ENCODE peak calls at places on chromosome 13, in ten cellular contexts. One of them, this sample, is unnamed.

GRCh38 chr13:43608400-43609137 is 178.2 kb downstream of the ENOX1 start:
- ATAC-seq in naive thymus-derived CD8-positive, alpha-beta T cell: no peak
- ATAC-seq in activated T-cell treated with anti-CD3 and anti-CD28 coated beads, Interleukin-2, amount 50 U/mL, for 72 hours: no peak
- ATAC-seq in central memory CD8-positive, alpha-beta T cell: no peak
- ATAC-seq in left ventricle myocardium superior: peak
- ATAC-seq in activated CD4-positive, CD25-positive, alpha-beta regulatory T cell treated with anti-CD3 and anti-CD28 coated beads, Interleukin-2, amount 50 U/mL, for 24 hours: no peak
- ATAC-seq in left lobe of liver: no peak
- ATAC-seq in left lung: no peak
- ATAC-seq in naive thymus-derived CD4-positive, alpha-beta T cell: no peak
- ATAC-seq in activated CD8-positive, alpha-beta memory T cell treated with anti-CD3 and anti-CD28 coated beads, Interleukin-2, amount 10 ng/mL, durations not matched to agents 7 days and 5 days: no peak
- ATAC-seq in this sample: no peak

GRCh38 chr13:81929988-81930387 is 1589.1 kb upstream of the SPRY2 start:
- ATAC-seq in left lobe of liver: peak
- ATAC-seq in naive thymus-derived CD8-positive, alpha-beta T cell: no peak
- ATAC-seq in activated CD4-positive, CD25-positive, alpha-beta regulatory T cell treated with anti-CD3 and anti-CD28 coated beads, Interleukin-2, amount 50 U/mL, for 24 hours: no peak
- ATAC-seq in central memory CD8-positive, alpha-beta T cell: no peak
- ATAC-seq in activated CD8-positive, alpha-beta memory T cell treated with anti-CD3 and anti-CD28 coated beads, Interleukin-2, amount 10 ng/mL, durations not matched to agents 7 days and 5 days: no peak
- ATAC-seq in left lung: peak
- ATAC-seq in activated T-cell treated with anti-CD3 and anti-CD28 coated beads, Interleukin-2, amount 50 U/mL, for 72 hours: no peak
- ATAC-seq in left ventricle myocardium superior: no peak
- ATAC-seq in naive thymus-derived CD4-positive, alpha-beta T cell: no peak
- ATAC-seq in this sample: no peak

GRCh38 chr13:20667857-20668256 is 35.6 kb upstream of the IL17D start:
- ATAC-seq in activated T-cell treated with anti-CD3 and anti-CD28 coated beads, Interleukin-2, amount 50 U/mL, for 72 hours: no peak
- ATAC-seq in left lung: no peak
- ATAC-seq in naive thymus-derived CD8-positive, alpha-beta T cell: no peak
- ATAC-seq in left ventricle myocardium superior: no peak
- ATAC-seq in activated CD4-positive, CD25-positive, alpha-beta regulatory T cell treated with anti-CD3 and anti-CD28 coated beads, Interleukin-2, amount 50 U/mL, for 24 hours: no peak
- ATAC-seq in left lobe of liver: no peak
- ATAC-seq in activated CD8-positive, alpha-beta memory T cell treated with anti-CD3 and anti-CD28 coated beads, Interleukin-2, amount 10 ng/mL, durations not matched to agents 7 days and 5 days: peak
- ATAC-seq in central memory CD8-positive, alpha-beta T cell: no peak
- ATAC-seq in naive thymus-derived CD4-positive, alpha-beta T cell: no peak
- ATAC-seq in this sample: no peak

GRCh38 chr13:28336193-28336657 is 158.7 kb downstream of the FLT1 start:
- ATAC-seq in left lung: no peak
- ATAC-seq in left lobe of liver: no peak
- ATAC-seq in activated T-cell treated with anti-CD3 and anti-CD28 coated beads, Interleukin-2, amount 50 U/mL, for 72 hours: no peak
- ATAC-seq in naive thymus-derived CD4-positive, alpha-beta T cell: no peak
- ATAC-seq in central memory CD8-positive, alpha-beta T cell: no peak
- ATAC-seq in activated CD8-positive, alpha-beta memory T cell treated with anti-CD3 and anti-CD28 coated beads, Interleukin-2, amount 10 ng/mL, durations not matched to agents 7 days and 5 days: no peak
- ATAC-seq in activated CD4-positive, CD25-positive, alpha-beta regulatory T cell treated with anti-CD3 and anti-CD28 coated beads, Interleukin-2, amount 50 U/mL, for 24 hours: no peak
- ATAC-seq in naive thymus-derived CD8-positive, alpha-beta T cell: no peak
- ATAC-seq in left ventricle myocardium superior: peak
- ATAC-seq in this sample: no peak

GRCh38 chr13:29448124-29448685 is 147.3 kb downstream of the SLC7A1 start:
- ATAC-seq in activated CD4-positive, CD25-positive, alpha-beta regulatory T cell treated with anti-CD3 and anti-CD28 coated beads, Interleukin-2, amount 50 U/mL, for 24 hours: no peak
- ATAC-seq in naive thymus-derived CD4-positive, alpha-beta T cell: no peak
- ATAC-seq in central memory CD8-positive, alpha-beta T cell: no peak
- ATAC-seq in left lung: no peak
- ATAC-seq in activated CD8-positive, alpha-beta memory T cell treated with anti-CD3 and anti-CD28 coated beads, Interleukin-2, amount 10 ng/mL, durations not matched to agents 7 days and 5 days: no peak
- ATAC-seq in activated T-cell treated with anti-CD3 and anti-CD28 coated beads, Interleukin-2, amount 50 U/mL, for 72 hours: no peak
- ATAC-seq in naive thymus-derived CD8-positive, alpha-beta T cell: no peak
- ATAC-seq in left lobe of liver: no peak
- ATAC-seq in left ventricle myocardium superior: peak
- ATAC-seq in this sample: no peak

GRCh38 chr13:113802090-113802531 is 43.1 kb downstream of the TMEM255B start:
- ATAC-seq in central memory CD8-positive, alpha-beta T cell: no peak
- ATAC-seq in naive thymus-derived CD4-positive, alpha-beta T cell: no peak
- ATAC-seq in activated T-cell treated with anti-CD3 and anti-CD28 coated beads, Interleukin-2, amount 50 U/mL, for 72 hours: no peak
- ATAC-seq in left lobe of liver: peak
- ATAC-seq in activated CD4-positive, CD25-positive, alpha-beta regulatory T cell treated with anti-CD3 and anti-CD28 coated beads, Interleukin-2, amount 50 U/mL, for 24 hours: no peak
- ATAC-seq in activated CD8-positive, alpha-beta memory T cell treated with anti-CD3 and anti-CD28 coated beads, Interleukin-2, amount 10 ng/mL, durations not matched to agents 7 days and 5 days: no peak
- ATAC-seq in naive thymus-derived CD8-positive, alpha-beta T cell: no peak
- ATAC-seq in left ventricle myocardium superior: peak
- ATAC-seq in left lung: peak
- ATAC-seq in this sample: no peak

GRCh38 chr13:99392126-99392805 is 85.1 kb upstream of the GPR183 start:
- ATAC-seq in activated T-cell treated with anti-CD3 and anti-CD28 coated beads, Interleukin-2, amount 50 U/mL, for 72 hours: no peak
- ATAC-seq in central memory CD8-positive, alpha-beta T cell: no peak
- ATAC-seq in activated CD4-positive, CD25-positive, alpha-beta regulatory T cell treated with anti-CD3 and anti-CD28 coated beads, Interleukin-2, amount 50 U/mL, for 24 hours: no peak
- ATAC-seq in left lobe of liver: no peak
- ATAC-seq in naive thymus-derived CD8-positive, alpha-beta T cell: no peak
- ATAC-seq in left lung: no peak
- ATAC-seq in left ventricle myocardium superior: no peak
- ATAC-seq in naive thymus-derived CD4-positive, alpha-beta T cell: no peak
- ATAC-seq in activated CD8-positive, alpha-beta memory T cell treated with anti-CD3 and anti-CD28 coated beads, Interleukin-2, amount 10 ng/mL, durations not matched to agents 7 days and 5 days: no peak
- ATAC-seq in this sample: no peak

GRCh38 chr13:48804836-48805601 is 151.3 kb downstream of the CYSLTR2 start:
- ATAC-seq in activated T-cell treated with anti-CD3 and anti-CD28 coated beads, Interleukin-2, amount 50 U/mL, for 72 hours: peak
- ATAC-seq in naive thymus-derived CD8-positive, alpha-beta T cell: no peak
- ATAC-seq in left lung: no peak
- ATAC-seq in activated CD4-positive, CD25-positive, alpha-beta regulatory T cell treated with anti-CD3 and anti-CD28 coated beads, Interleukin-2, amount 50 U/mL, for 24 hours: peak
- ATAC-seq in left lobe of liver: no peak
- ATAC-seq in left ventricle myocardium superior: no peak
- ATAC-seq in naive thymus-derived CD4-positive, alpha-beta T cell: no peak
- ATAC-seq in central memory CD8-positive, alpha-beta T cell: no peak
- ATAC-seq in activated CD8-positive, alpha-beta memory T cell treated with anti-CD3 and anti-CD28 coated beads, Interleukin-2, amount 10 ng/mL, durations not matched to agents 7 days and 5 days: peak
- ATAC-seq in this sample: peak

GRCh38 chr13:51397262-51397933 is 55.4 kb downstream of the INTS6 start:
- ATAC-seq in activated CD4-positive, CD25-positive, alpha-beta regulatory T cell treated with anti-CD3 and anti-CD28 coated beads, Interleukin-2, amount 50 U/mL, for 24 hours: no peak
- ATAC-seq in left ventricle myocardium superior: peak
- ATAC-seq in central memory CD8-positive, alpha-beta T cell: no peak
- ATAC-seq in activated T-cell treated with anti-CD3 and anti-CD28 coated beads, Interleukin-2, amount 50 U/mL, for 72 hours: no peak
- ATAC-seq in naive thymus-derived CD4-positive, alpha-beta T cell: no peak
- ATAC-seq in left lobe of liver: peak
- ATAC-seq in naive thymus-derived CD8-positive, alpha-beta T cell: no peak
- ATAC-seq in left lung: peak
- ATAC-seq in activated CD8-positive, alpha-beta memory T cell treated with anti-CD3 and anti-CD28 coated beads, Interleukin-2, amount 10 ng/mL, durations not matched to agents 7 days and 5 days: no peak
- ATAC-seq in this sample: no peak

GRCh38 chr13:98155475-98156111 is 12.7 kb downstream of the FARP1 start:
- ATAC-seq in activated T-cell treated with anti-CD3 and anti-CD28 coated beads, Interleukin-2, amount 50 U/mL, for 72 hours: no peak
- ATAC-seq in naive thymus-derived CD8-positive, alpha-beta T cell: no peak
- ATAC-seq in central memory CD8-positive, alpha-beta T cell: no peak
- ATAC-seq in left lobe of liver: no peak
- ATAC-seq in activated CD8-positive, alpha-beta memory T cell treated with anti-CD3 and anti-CD28 coated beads, Interleukin-2, amount 10 ng/mL, durations not matched to agents 7 days and 5 days: no peak
- ATAC-seq in naive thymus-derived CD4-positive, alpha-beta T cell: no peak
- ATAC-seq in left ventricle myocardium superior: no peak
- ATAC-seq in activated CD4-positive, CD25-positive, alpha-beta regulatory T cell treated with anti-CD3 and anti-CD28 coated beads, Interleukin-2, amount 50 U/mL, for 24 hours: no peak
- ATAC-seq in left lung: no peak
- ATAC-seq in this sample: no peak

GRCh38 chr13:21676611-21677021 is 5.7 kb downstream of the FGF9 start:
- ATAC-seq in left ventricle myocardium superior: peak
- ATAC-seq in left lobe of liver: no peak
- ATAC-seq in activated T-cell treated with anti-CD3 and anti-CD28 coated beads, Interleukin-2, amount 50 U/mL, for 72 hours: no peak
- ATAC-seq in naive thymus-derived CD8-positive, alpha-beta T cell: no peak
- ATAC-seq in activated CD4-positive, CD25-positive, alpha-beta regulatory T cell treated with anti-CD3 and anti-CD28 coated beads, Interleukin-2, amount 50 U/mL, for 24 hours: no peak
- ATAC-seq in activated CD8-positive, alpha-beta memory T cell treated with anti-CD3 and anti-CD28 coated beads, Interleukin-2, amount 10 ng/mL, durations not matched to agents 7 days and 5 days: no peak
- ATAC-seq in naive thymus-derived CD4-positive, alpha-beta T cell: no peak
- ATAC-seq in central memory CD8-positive, alpha-beta T cell: no peak
- ATAC-seq in left lung: peak
- ATAC-seq in this sample: no peak

GRCh38 chr13:98927954-98928927 is 49.6 kb downstream of the DOCK9 start:
- ATAC-seq in naive thymus-derived CD8-positive, alpha-beta T cell: no peak
- ATAC-seq in naive thymus-derived CD4-positive, alpha-beta T cell: no peak
- ATAC-seq in central memory CD8-positive, alpha-beta T cell: no peak
- ATAC-seq in left ventricle myocardium superior: peak
- ATAC-seq in activated CD8-positive, alpha-beta memory T cell treated with anti-CD3 and anti-CD28 coated beads, Interleukin-2, amount 10 ng/mL, durations not matched to agents 7 days and 5 days: no peak
- ATAC-seq in left lobe of liver: peak
- ATAC-seq in activated CD4-positive, CD25-positive, alpha-beta regulatory T cell treated with anti-CD3 and anti-CD28 coated beads, Interleukin-2, amount 50 U/mL, for 24 hours: no peak
- ATAC-seq in activated T-cell treated with anti-CD3 and anti-CD28 coated beads, Interleukin-2, amount 50 U/mL, for 72 hours: no peak
- ATAC-seq in left lung: peak
- ATAC-seq in this sample: no peak

GRCh38 chr13:45231722-45232121 is 30.9 kb upstream of the KCTD4 start:
- ATAC-seq in activated T-cell treated with anti-CD3 and anti-CD28 coated beads, Interleukin-2, amount 50 U/mL, for 72 hours: no peak
- ATAC-seq in left lung: peak
- ATAC-seq in naive thymus-derived CD4-positive, alpha-beta T cell: no peak
- ATAC-seq in naive thymus-derived CD8-positive, alpha-beta T cell: no peak
- ATAC-seq in left ventricle myocardium superior: no peak
- ATAC-seq in activated CD8-positive, alpha-beta memory T cell treated with anti-CD3 and anti-CD28 coated beads, Interleukin-2, amount 10 ng/mL, durations not matched to agents 7 days and 5 days: no peak
- ATAC-seq in left lobe of liver: no peak
- ATAC-seq in activated CD4-positive, CD25-positive, alpha-beta regulatory T cell treated with anti-CD3 and anti-CD28 coated beads, Interleukin-2, amount 50 U/mL, for 24 hours: no peak
- ATAC-seq in central memory CD8-positive, alpha-beta T cell: no peak
- ATAC-seq in this sample: no peak

This sample was measured in activated T-helper 17 cell treated with anti-CD3 and anti-CD28 coated beads, Interleukin-2, amount 50 U/mL, for 72 hours.